ENCODE peak calls at places on chromosomes 11 and 22, in five cellular contexts. O is IMR-90; J is CD8-positive, alpha-beta T cell; E is stomach; I is aorta. B is an unnamed sample. For H3K4me1, the result is how much of the 10 kb centered on the place peaks cover.

GRCh38 chr11:112321521-112322172 is 61.0 kb upstream of the PLET1 start:
- DNase-seq in I (no peak), E (peak), J (no peak), O (peak), B (peak)

GRCh38 chr11:108743851-108744250 is 79.0 kb downstream of the DDX10 start:
- DNase-seq in O (peak), J (no peak), E (no peak), I (no peak), B (no peak)

GRCh38 chr22:24189249-24190158 is 8.2 kb downstream of the SUSD2 start:
- DNase-seq in E (peak), J (peak), O (peak), I (peak), B (peak)

GRCh38 chr11:133894956-133895549 is 49.7 kb upstream of the SPATA19 start:
- DNase-seq in I (no peak), J (no peak), O (no peak), E (peak), B (no peak)

GRCh38 chr22:47250995-47251765 is 488.7 kb downstream of the TBC1D22A start:
- DNase-seq in I (no peak), E (no peak), O (no peak), J (no peak), B (no peak)

GRCh38 chr22:22591348-22592299 is 32.6 kb upstream of the PRAME start:
- DNase-seq in O (peak), I (no peak), J (no peak), E (no peak), B (no peak)

GRCh38 chr11:38156495-38157146 is 1558.6 kb upstream of the RAG2 start:
- DNase-seq in E (no peak), I (no peak), O (no peak), J (no peak), B (no peak)

GRCh38 chr22:32396746-32397145 is 15.3 kb downstream of the RTCB start:
- DNase-seq in I (no peak), E (no peak), O (no peak), J (no peak), B (no peak)

GRCh38 chr11:61554172-61554988 is 26.5 kb downstream of the SYT7 start:
- DNase-seq in J (no peak), O (no peak), E (no peak), I (no peak), B (no peak)

GRCh38 chr11:1280116-1281035 is 29.1 kb downstream of the TOLLIP start:
- DNase-seq in E (no peak), J (no peak), O (no peak), I (no peak), B (no peak)

GRCh38 chr11:117874253-117874909 is 2.1 kb downstream of the FXYD6 start:
- DNase-seq in O (no peak), J (no peak), I (no peak), E (no peak), B (no peak)

GRCh38 chr11:69510471-69511357 is 29.3 kb downstream of the LINC01488 start:
- DNase-seq in O (peak), I (peak), E (no peak), J (no peak), B (no peak)

GRCh38 chr22:37284807-37285355 is 2.6 kb downstream of the CYTH4 start:
- DNase-seq in E (peak), O (no peak), I (no peak), J (peak), B (peak)

GRCh38 chr11:90639687-90640086 is 416.8 kb upstream of the CHORDC1 start:
- DNase-seq in E (no peak), J (no peak), I (no peak), O (no peak), B (no peak)

GRCh38 chr22:49079027-49079725 is 748.5 kb downstream of the BRD1 start:
- DNase-seq in J (no peak), I (peak), E (no peak), O (no peak), B (no peak)

GRCh38 chr11:122253541-122254317 is 137.7 kb upstream of the BLID start:
- DNase-seq in O (peak), I (no peak), J (no peak), E (no peak), B (no peak)

GRCh38 chr22:47144791-47145425 is 382.5 kb downstream of the TBC1D22A start:
- DNase-seq in E (peak), J (no peak), O (no peak), I (no peak), B (no peak)

GRCh38 chr11:19714387-19715363 is 2.0 kb downstream of the NAV2 start:
- DNase-seq in J (no peak), E (no peak), I (peak), O (peak), B (peak)

GRCh38 chr11:39346043-39346442 is 2113.4 kb downstream of the LRRC4C start:
- DNase-seq in J (no peak), O (no peak), I (no peak), E (no peak), B (no peak)

GRCh38 chr22:47990486-47990885 is 1228.0 kb downstream of the TBC1D22A start:
- DNase-seq in J (no peak), O (no peak), E (no peak), I (no peak), B (no peak)

GRCh38 chr22:47177334-47177815 is 414.9 kb downstream of the TBC1D22A start:
- DNase-seq in I (peak), E (no peak), J (no peak), O (no peak), B (no peak)

GRCh38 chr11:68904458-68904847 is 762 bp downstream of the IGHMBP2 start:
- DNase-seq in I (no peak), J (no peak), O (no peak), E (no peak), B (peak)

GRCh38 chr11:1570896-1571759 is 943 bp downstream of the DUSP8 start:
- DNase-seq in J (peak), O (no peak), I (peak), E (no peak), B (no peak)

GRCh38 chr11:63944987-63945386 is 6.2 kb downstream of the NAA40 start:
- DNase-seq in E (no peak), O (no peak), J (no peak), I (no peak), B (peak)

GRCh38 chr11:68090706-68091105 is 30.5 kb downstream of the CHKA start:
- DNase-seq in I (no peak), J (peak), E (no peak), O (peak), B (no peak)

GRCh38 chr11:123628936-123629683 is 25.3 kb downstream of the SCN3B start:
- DNase-seq in I (no peak), E (peak), O (peak), J (no peak), B (peak)

GRCh38 chr11:6931146-6931713 is 5.0 kb downstream of the ZNF215 start:
- DNase-seq in I (no peak), J (no peak), O (peak), E (no peak), B (no peak)

GRCh38 chr11:11856638-11857037 is 14.9 kb downstream of the USP47 start:
- DNase-seq in I (no peak), E (no peak), J (no peak), O (no peak), B (no peak)

GRCh38 chr11:94794287-94795168 is 26.4 kb downstream of the AMOTL1 start:
- DNase-seq in I (peak), J (no peak), O (peak), E (peak), B (peak)

GRCh38 chr22:39308614-39309363 is 10.6 kb downstream of the RPL3 start:
- DNase-seq in O (peak), J (no peak), I (peak), E (peak), B (no peak)

GRCh38 chr11:131253885-131254204 is 116.6 kb upstream of the NTM start:
- DNase-seq in I (no peak), E (no peak), J (no peak), O (peak), B (no peak)

DNA sequence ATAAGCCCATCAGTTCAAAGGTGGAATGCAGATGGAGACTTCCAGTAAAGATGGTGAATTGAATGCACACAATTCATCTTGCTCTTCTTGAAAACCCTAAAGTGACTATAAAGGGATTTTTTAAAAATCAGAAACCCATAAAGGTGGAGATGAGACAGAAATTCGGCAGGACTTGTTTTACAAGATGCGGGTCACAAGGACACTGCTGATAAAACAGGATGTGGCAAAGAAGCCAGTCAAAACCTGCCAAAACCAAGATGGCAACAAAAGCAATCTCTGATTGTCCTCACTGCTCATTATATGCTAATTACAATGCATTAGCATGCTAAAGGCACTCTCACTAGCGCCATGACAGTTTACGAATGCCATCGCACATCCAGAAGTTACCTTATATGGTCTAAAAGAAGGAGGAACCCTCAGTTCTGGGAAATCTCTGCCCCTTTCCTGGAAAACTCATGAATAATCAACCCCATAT is 137.1 kb downstream of the NECTIN1 start:
- DNase-seq in I (no peak), J (no peak), E (no peak), O (no peak), B (no peak)
- H3K27ac ChIP-seq in I (no peak), J (no peak), E (no peak), O (no peak), B (no peak)

DNA sequence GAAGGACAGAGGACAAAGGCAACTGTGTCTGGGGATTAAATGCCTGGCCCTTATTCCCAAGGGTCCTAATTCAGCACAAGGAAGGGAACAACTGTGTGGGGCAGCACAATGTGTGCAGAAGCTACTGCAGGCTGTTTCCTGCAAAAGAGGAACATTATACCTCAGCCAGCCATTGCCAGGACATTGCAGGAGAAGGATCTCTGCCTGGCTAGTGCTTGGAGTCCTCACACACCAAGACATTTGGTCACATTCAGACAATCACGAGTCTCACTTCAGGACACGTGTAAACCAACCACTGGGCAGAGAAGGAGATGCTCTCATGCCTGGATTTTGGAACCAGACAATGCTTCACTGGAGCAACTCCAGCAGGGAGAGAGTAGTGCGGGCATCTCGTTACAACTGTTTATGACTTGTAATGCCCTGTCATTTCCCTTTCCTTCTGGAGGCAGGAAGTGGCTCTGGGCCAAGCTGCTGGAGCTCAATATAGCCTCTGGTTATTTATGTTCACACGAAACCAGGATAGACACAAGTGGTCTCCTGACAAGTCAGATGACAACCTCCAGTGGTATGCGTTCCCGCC is 23.9 kb upstream of the ZC3H12C start:
- DNase-seq in E (peak), I (no peak), O (peak), J (no peak), B (peak)
- H3K4me3 ChIP-seq in E (no peak), I (no peak), O (no peak), J (no peak), B (peak)

GRCh38 chr11:9680028-9680427 is 16.2 kb downstream of the SWAP70 start:
- DNase-seq in I (no peak), O (no peak), E (no peak), J (no peak), B (no peak)

GRCh38 chr11:9675691-9676090 is 11.8 kb downstream of the SWAP70 start:
- DNase-seq in J (no peak), O (no peak), I (no peak), E (no peak), B (no peak)

GRCh38 chr11:9678576-9678975 is 14.7 kb downstream of the SWAP70 start:
- DNase-seq in E (no peak), O (no peak), J (no peak), I (no peak), B (no peak)

GRCh38 chr11:9681583-9682372 is 17.9 kb downstream of the SWAP70 start:
- DNase-seq in I (no peak), E (no peak), O (no peak), J (no peak), B (no peak)

DNA sequence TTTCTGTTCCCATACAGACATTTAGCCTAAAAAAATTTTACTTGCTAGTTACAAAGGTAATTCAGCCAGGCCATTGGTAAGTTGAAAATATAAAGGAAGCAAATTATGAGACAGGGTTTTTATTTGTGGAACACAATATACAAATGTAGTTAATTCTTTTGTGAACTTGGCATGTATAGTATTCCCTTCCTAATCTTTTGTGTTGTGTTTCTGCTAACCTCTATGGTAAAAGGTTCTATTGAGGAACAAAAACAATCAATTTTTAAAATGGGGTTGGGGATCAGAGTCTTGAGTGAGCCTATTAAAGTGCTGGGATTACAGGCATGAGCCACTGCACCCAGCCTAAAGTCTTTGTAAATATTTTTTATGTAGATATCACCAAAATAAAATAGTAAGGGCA is 14.1 kb downstream of the SWAP70 start:
- DNase-seq in J (no peak), I (no peak), E (no peak), O (no peak), B (no peak)
- H3K4me1 ChIP-seq in J (under half), I (under half), E (under half), O (under half), B (half or more)

GRCh38 chr11:129701706-129702105 is 113.9 kb upstream of the TMEM45B start:
- DNase-seq in J (no peak), I (no peak), E (no peak), O (no peak), B (no peak)
- H3K27ac ChIP-seq in J (no peak), I (no peak), E (no peak), O (no peak), B (no peak)

DNA sequence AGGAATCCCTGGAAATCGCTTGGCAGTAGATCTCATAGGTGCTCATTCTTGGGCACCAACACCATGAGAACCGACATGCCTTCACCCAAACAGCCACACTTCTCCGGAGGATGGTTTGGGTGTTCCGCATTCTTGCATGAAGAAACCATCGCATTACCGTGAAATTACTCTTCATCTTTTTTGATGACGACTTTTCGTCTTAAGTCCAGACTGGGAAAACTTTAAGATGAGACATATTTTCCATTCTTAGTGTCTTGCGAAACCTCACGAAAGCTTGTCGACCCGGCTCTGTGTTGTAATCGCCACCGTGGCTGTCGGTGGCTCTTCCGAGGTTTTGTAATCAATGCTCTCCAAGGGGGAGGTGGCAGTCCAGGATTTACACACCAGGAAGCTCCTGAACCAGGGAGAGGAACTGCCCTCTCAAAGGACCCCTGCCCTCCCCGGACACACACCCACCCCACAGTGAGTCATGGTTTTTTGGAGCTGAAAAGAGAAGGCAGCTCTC is 1.7 kb downstream of the TOM1 start:
- DNase-seq in I (no peak), J (no peak), E (no peak), O (peak), B (no peak)
- H3K4me3 ChIP-seq in I (no peak), J (no peak), E (peak), O (peak), B (peak)

DNA sequence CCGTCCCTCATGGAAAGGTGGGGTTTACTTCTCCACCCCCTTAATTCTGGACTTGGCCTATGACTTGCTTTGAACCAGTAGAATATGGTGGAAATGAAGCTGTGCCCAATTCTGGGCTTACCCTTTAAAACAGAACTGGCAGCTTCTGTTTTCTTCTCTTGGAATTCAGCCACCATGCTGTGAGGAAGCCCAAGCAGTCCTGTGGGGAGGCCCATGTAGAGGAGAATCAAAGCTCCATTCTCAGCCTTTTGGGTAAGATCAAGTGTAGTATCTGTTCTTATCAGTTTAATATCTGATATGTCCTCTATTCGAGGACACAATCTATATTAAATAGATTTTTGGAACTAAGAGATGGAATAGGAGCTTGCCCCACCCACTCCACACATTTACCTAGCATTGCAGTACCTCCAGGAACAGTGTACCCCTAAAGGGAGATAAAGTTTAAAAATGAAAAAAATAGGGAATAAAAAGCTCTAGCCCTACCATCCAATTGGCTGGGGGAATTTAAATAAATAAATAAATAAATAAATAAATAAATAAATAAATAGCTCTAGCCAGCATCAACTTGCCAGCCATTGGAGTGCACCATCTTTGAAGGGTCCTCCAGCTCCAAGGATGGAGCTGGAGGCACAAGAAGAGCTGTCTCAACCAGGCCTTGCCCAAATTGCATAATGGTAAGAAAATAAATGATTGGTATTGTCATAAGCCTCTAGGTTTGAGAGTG is 13.2 kb upstream of the SYVN1 start:
- DNase-seq in E (no peak), I (no peak), J (no peak), O (no peak), B (no peak)
- H3K4me1 ChIP-seq in E (under half), I (under half), J (under half), O (under half), B (under half)

GRCh38 chr11:72962084-72962483 is 147.9 kb downstream of the ATG16L2 start:
- DNase-seq in I (no peak), J (no peak), O (peak), E (no peak), B (no peak)

GRCh38 chr11:72968395-72968794 is 154.2 kb downstream of the ATG16L2 start:
- DNase-seq in E (no peak), I (no peak), J (no peak), O (no peak), B (no peak)

GRCh38 chr11:72962717-72963116 is 148.5 kb downstream of the ATG16L2 start:
- DNase-seq in I (no peak), J (no peak), E (no peak), O (no peak), B (no peak)

GRCh38 chr11:72969894-72970335 is 155.7 kb downstream of the ATG16L2 start:
- DNase-seq in I (no peak), E (no peak), O (peak), J (no peak), B (no peak)

DNA sequence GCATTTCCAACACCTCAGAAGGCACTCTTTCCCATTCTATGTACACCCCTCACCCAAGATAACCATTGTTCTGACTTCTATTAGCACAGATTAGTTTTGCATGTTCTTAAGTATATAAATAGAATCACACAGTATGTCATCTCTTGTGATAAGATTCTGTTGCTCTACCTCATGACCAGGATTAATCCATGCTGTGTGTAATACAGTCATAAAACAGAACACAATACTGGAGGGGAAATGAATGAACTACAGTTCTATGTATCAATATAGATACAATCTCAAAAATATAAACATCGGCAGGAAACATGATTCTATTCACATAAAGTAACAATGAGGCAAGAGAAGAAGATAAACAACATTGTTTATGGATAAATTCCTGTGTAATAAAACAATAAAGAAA is 151.5 kb downstream of the ATG16L2 start:
- DNase-seq in O (peak), I (no peak), E (no peak), J (no peak), B (no peak)
- H3K27ac ChIP-seq in O (no peak), I (no peak), E (no peak), J (no peak), B (no peak)

GRCh38 chr22:30859714-30860095 is 108.9 kb downstream of the MORC2 start:
- DNase-seq in E (no peak), J (no peak), I (peak), O (no peak), B (no peak)
- H3K4me3 ChIP-seq in E (no peak), J (no peak), I (no peak), O (no peak), B (no peak)

B was measured in left ventricle myocardium inferior.